ENCODE peak calls at places on chromosomes 13 and 19, in eight cellular contexts. N is left lung; O is colonic mucosa; K is MG63; C is aorta; Y is CD4-positive, alpha-beta T cell; P is HAP-1; J is psoas muscle. S is an unnamed sample. For H3K9me3, the result is how much of the 10 kb centered on the place peaks cover.

GRCh38 chr19:4935449-4935848 is 26.1 kb downstream of the UHRF1 start:
- DNase-seq in N (no peak), O (no peak), K (no peak), C (no peak), Y (no peak), P (no peak), J (no peak), S (no peak)

GRCh38 chr19:47021536-47022139 is 2.0 kb downstream of the NPAS1 start:
- DNase-seq in N (no peak), O (no peak), K (peak), C (no peak), Y (no peak), P (no peak), J (no peak), S (no peak)

GRCh38 chr13:24741016-24741662 is 22.8 kb upstream of the RNF17 start:
- DNase-seq in N (no peak), O (no peak), K (peak), C (no peak), Y (no peak), P (no peak), J (no peak), S (no peak)

GRCh38 chr13:40087021-40088002 is 431.9 kb downstream of the COG6 start:
- DNase-seq in N (no peak), O (no peak), K (no peak), C (no peak), Y (no peak), P (no peak), J (no peak), S (no peak)

GRCh38 chr13:73913043-73913740 is 221.0 kb downstream of the KLF12 start:
- DNase-seq in N (no peak), O (no peak), K (no peak), C (no peak), Y (no peak), P (no peak), J (no peak), S (no peak)

GRCh38 chr19:54209748-54210494 is 9.3 kb downstream of the RPS9 start:
- DNase-seq in N (peak), O (peak), K (peak), C (peak), Y (no peak), P (peak), J (peak), S (no peak)

GRCh38 chr19:46296722-46297431 is at the start of gene HIF3A:
- DNase-seq in N (peak), O (peak), K (no peak), C (peak), Y (no peak), P (no peak), J (peak), S (no peak)

GRCh38 chr13:32134241-32134801 is 102.7 kb downstream of the FRY start:
- DNase-seq in N (no peak), O (no peak), K (no peak), C (no peak), Y (no peak), P (no peak), J (no peak), S (no peak)

GRCh38 chr19:47778954-47779351 is 450 bp downstream of the SELENOW start:
- DNase-seq in N (peak), O (peak), K (no peak), C (peak), Y (no peak), P (no peak), J (peak), S (no peak)

GRCh38 chr13:41454170-41454569 is 3.2 kb upstream of the RGCC start:
- DNase-seq in N (no peak), O (no peak), K (no peak), C (no peak), Y (no peak), P (no peak), J (no peak), S (no peak)

GRCh38 chr13:76216729-76217128 is 580.6 kb downstream of the LMO7 start:
- DNase-seq in N (no peak), O (no peak), K (peak), C (no peak), Y (no peak), P (no peak), J (no peak), S (no peak)

GRCh38 chr19:1050989-1051788 is 11.3 kb downstream of the ABCA7 start:
- DNase-seq in N (no peak), O (no peak), K (no peak), C (peak), Y (no peak), P (no peak), J (no peak), S (no peak)

GRCh38 chr19:29671393-29672076 is 6.3 kb downstream of the PLEKHF1 start:
- DNase-seq in N (peak), O (no peak), K (no peak), C (no peak), Y (peak), P (no peak), J (peak), S (peak)

GRCh38 chr19:4350726-4351125 is 7.4 kb downstream of the MPND start:
- DNase-seq in N (no peak), O (no peak), K (no peak), C (no peak), Y (no peak), P (no peak), J (no peak), S (no peak)

GRCh38 chr13:105442040-105442439 is 1093.4 kb downstream of the EFNB2 start:
- DNase-seq in N (no peak), O (no peak), K (no peak), C (no peak), Y (no peak), P (no peak), J (no peak), S (no peak)

GRCh38 chr13:76803831-76804230 is 82.4 kb downstream of the KCTD12 start:
- DNase-seq in N (no peak), O (no peak), K (no peak), C (no peak), Y (no peak), P (no peak), J (no peak), S (no peak)

GRCh38 chr13:110412132-110412912 is 105.2 kb downstream of the COL4A2 start:
- DNase-seq in N (peak), O (peak), K (peak), C (peak), Y (peak), P (peak), J (peak), S (peak)

GRCh38 chr19:15471639-15472101 is 7.3 kb upstream of the RASAL3 start:
- DNase-seq in N (no peak), O (no peak), K (no peak), C (peak), Y (no peak), P (no peak), J (no peak), S (no peak)

GRCh38 chr19:13902993-13903555 is 2.8 kb downstream of the BRME1 start:
- DNase-seq in N (no peak), O (no peak), K (no peak), C (no peak), Y (no peak), P (peak), J (no peak), S (no peak)

GRCh38 chr13:50991624-50992610 is 82.3 kb downstream of the RNASEH2B start:
- DNase-seq in N (no peak), O (no peak), K (no peak), C (no peak), Y (no peak), P (no peak), J (peak), S (no peak)

GRCh38 chr13:27952931-27953670 is 16.0 kb downstream of the CDX2 start:
- DNase-seq in N (no peak), O (peak), K (no peak), C (no peak), Y (no peak), P (no peak), J (no peak), S (no peak)

GRCh38 chr13:78657699-78658629 is 991 bp downstream of the OBI1 start:
- DNase-seq in N (no peak), O (no peak), K (no peak), C (no peak), Y (no peak), P (peak), J (no peak), S (no peak)

GRCh38 chr13:53343345-53343744 is 314.7 kb downstream of the OLFM4 start:
- DNase-seq in N (no peak), O (no peak), K (no peak), C (no peak), Y (no peak), P (peak), J (no peak), S (no peak)

GRCh38 chr19:55563261-55563690 is 17.4 kb downstream of the ZNF579 start:
- DNase-seq in N (no peak), O (no peak), K (peak), C (no peak), Y (no peak), P (no peak), J (peak), S (no peak)

GRCh38 chr13:42337808-42338600 is 66.1 kb downstream of the AKAP11 start:
- DNase-seq in N (no peak), O (no peak), K (no peak), C (no peak), Y (no peak), P (no peak), J (no peak), S (no peak)

GRCh38 chr19:19550454-19550842 is 12.4 kb downstream of the CILP2 start:
- DNase-seq in N (peak), O (no peak), K (no peak), C (no peak), Y (no peak), P (no peak), J (no peak), S (no peak)

GRCh38 chr19:40143612-40144011 is 47.6 kb upstream of the MAP3K10 start:
- DNase-seq in N (peak), O (no peak), K (no peak), C (no peak), Y (peak), P (no peak), J (no peak), S (no peak)

GRCh38 chr19:49097453-49098288 is 12.4 kb downstream of the SNRNP70 start:
- DNase-seq in N (peak), O (peak), K (peak), C (no peak), Y (peak), P (peak), J (peak), S (peak)

GRCh38 chr13:114161028-114161556 is 18.0 kb upstream of the CFAP97D2 start:
- DNase-seq in N (no peak), O (no peak), K (no peak), C (no peak), Y (no peak), P (no peak), J (no peak), S (no peak)

GRCh38 chr13:29581666-29582065 is 13.8 kb downstream of the SLC7A1 start:
- DNase-seq in N (no peak), O (no peak), K (no peak), C (no peak), Y (no peak), P (no peak), J (no peak), S (no peak)

GRCh38 chr19:37572203-37572602 is 22.4 kb downstream of the ZNF571 start:
- DNase-seq in N (no peak), O (no peak), K (no peak), C (no peak), Y (no peak), P (no peak), J (no peak), S (no peak)
- H3K9me3 ChIP-seq in N (under half), O (under half), K (under half), C (under half), Y (under half), P (under half), J (under half), S (half or more)

GRCh38 chr13:37669845-37670244 is 71.3 kb upstream of the POSTN start:
- DNase-seq in N (no peak), O (no peak), K (no peak), C (no peak), Y (no peak), P (no peak), J (no peak), S (no peak)
- H3K9me3 ChIP-seq in N (under half), O (under half), K (under half), C (under half), Y (under half), P (under half), J (under half), S (under half)

DNA sequence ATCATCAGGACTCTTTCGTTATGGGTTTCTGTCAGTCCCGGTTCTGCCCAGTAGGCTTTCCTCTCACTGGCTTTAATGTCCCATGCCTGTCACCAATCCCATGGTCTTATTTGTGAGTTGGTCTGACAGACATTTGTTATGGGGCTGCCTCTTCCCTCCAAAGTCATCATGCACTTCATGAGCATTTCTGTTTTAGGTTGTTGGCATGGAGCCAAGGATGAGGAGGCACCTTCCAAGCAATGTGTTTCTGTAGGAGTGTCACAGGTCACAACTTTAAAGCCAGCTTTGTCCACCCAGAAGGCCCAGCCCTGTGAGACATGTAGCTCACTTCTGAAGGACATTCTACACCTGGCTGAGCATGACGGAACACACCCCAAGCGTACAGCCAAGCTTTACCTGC is 8.5 kb downstream of the ZNF17 start:
- DNase-seq in N (no peak), O (no peak), K (no peak), C (no peak), Y (no peak), P (no peak), J (no peak), S (no peak)
- H3K9me3 ChIP-seq in N (under half), O (under half), K (under half), C (under half), Y (half or more), P (under half), J (half or more), S (under half)

DNA sequence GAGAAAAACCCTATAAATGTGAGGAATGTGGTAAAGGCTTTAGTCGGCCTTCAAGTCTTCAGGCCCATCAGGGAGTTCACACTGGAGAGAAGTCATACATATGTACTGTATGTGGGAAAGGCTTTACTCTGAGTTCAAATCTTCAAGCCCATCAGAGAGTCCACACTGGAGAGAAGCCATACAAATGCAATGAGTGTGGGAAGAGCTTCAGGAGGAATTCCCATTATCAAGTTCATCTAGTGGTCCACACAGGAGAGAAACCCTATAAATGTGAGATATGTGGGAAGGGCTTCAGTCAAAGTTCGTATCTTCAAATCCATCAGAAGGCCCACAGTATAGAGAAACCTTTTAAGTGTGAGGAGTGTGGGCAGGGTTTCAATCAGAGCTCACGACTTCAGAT is 11.7 kb downstream of the ZNF226 start:
- DNase-seq in N (no peak), O (no peak), K (no peak), C (no peak), Y (no peak), P (no peak), J (no peak), S (no peak)
- H3K9me3 ChIP-seq in N (under half), O (under half), K (under half), C (under half), Y (half or more), P (under half), J (half or more), S (half or more)

GRCh38 chr19:41668315-41668714 is 19.8 kb downstream of the CEACAM7 start:
- DNase-seq in N (no peak), O (no peak), K (no peak), C (no peak), Y (no peak), P (no peak), J (no peak), S (no peak)
- H3K9me3 ChIP-seq in N (under half), O (under half), K (under half), C (under half), Y (under half), P (under half), J (under half), S (under half)

GRCh38 chr19:32876919-32877285 is 7.3 kb upstream of the SLC7A9 start:
- DNase-seq in N (no peak), O (peak), K (no peak), C (no peak), Y (no peak), P (no peak), J (no peak), S (no peak)
- H3K9me3 ChIP-seq in N (under half), O (under half), K (under half), C (under half), Y (under half), P (under half), J (under half), S (under half)

S was measured in T-helper 17 cell.